ENCODE peak calls at places on chromosomes 2 and 18, in nine cellular contexts. N is hepatocyte, Z is right lobe of liver, H is ovary, C is fibroblast of lung, D is GM10248, X is Calu3, F is astrocyte, O is chondrocyte. R is an unnamed sample.

GRCh38 chr2:143936758-143937562 is 583.0 kb downstream of the ZEB2 start:
- DNase-seq in N (peak), Z (peak), H (peak), C (peak), D (peak), X (peak), F (peak), O (no peak), R (no peak)

GRCh38 chr2:134372611-134373131 is 118.8 kb downstream of the MGAT5 start:
- DNase-seq in N (peak), Z (no peak), H (peak), C (peak), D (no peak), X (no peak), F (peak), O (no peak), R (no peak)

GRCh38 chr2:136251777-136252477 is 134.0 kb upstream of the CXCR4 start:
- DNase-seq in N (no peak), Z (no peak), H (no peak), C (no peak), D (no peak), X (no peak), F (no peak), O (no peak), R (no peak)

GRCh38 chr2:139805378-139805777 is 1025.2 kb upstream of the NXPH2 start:
- DNase-seq in N (no peak), Z (no peak), H (no peak), C (no peak), D (no peak), X (no peak), F (peak), O (no peak), R (no peak)

GRCh38 chr2:71933467-71934319 is 214.0 kb downstream of the CYP26B1 start:
- DNase-seq in N (no peak), Z (no peak), H (no peak), C (no peak), D (peak), X (peak), F (peak), O (no peak), R (no peak)

GRCh38 chr2:85865539-85866164 is 23.1 kb downstream of the ST3GAL5 start:
- DNase-seq in N (no peak), Z (no peak), H (no peak), C (no peak), D (peak), X (no peak), F (peak), O (no peak), R (no peak)

GRCh38 chr2:242046184-242046826 is 176.8 kb downstream of the RTP5 start:
- DNase-seq in N (no peak), Z (no peak), H (no peak), C (no peak), D (no peak), X (no peak), F (no peak), O (no peak), R (no peak)

GRCh38 chr2:219112070-219112421 is 48.6 kb downstream of the NHEJ1 start:
- DNase-seq in N (no peak), Z (no peak), H (no peak), C (no peak), D (no peak), X (no peak), F (no peak), O (no peak), R (no peak)

GRCh38 chr2:176566936-176567335 is 297.7 kb downstream of the MTX2 start:
- DNase-seq in N (no peak), Z (no peak), H (no peak), C (no peak), D (no peak), X (no peak), F (peak), O (no peak), R (no peak)

GRCh38 chr2:121128741-121129659 is 156.0 kb downstream of the TFCP2L1 start:
- DNase-seq in N (peak), Z (no peak), H (no peak), C (peak), D (no peak), X (peak), F (no peak), O (no peak), R (peak)

GRCh38 chr18:57466745-57467144 is 31.6 kb downstream of the ONECUT2 start:
- DNase-seq in N (no peak), Z (no peak), H (no peak), C (no peak), D (no peak), X (no peak), F (no peak), O (no peak), R (no peak)

GRCh38 chr2:29398384-29399237 is 283.4 kb downstream of the CLIP4 start:
- DNase-seq in N (no peak), Z (no peak), H (no peak), C (no peak), D (no peak), X (no peak), F (peak), O (no peak), R (peak)

GRCh38 chr2:120869659-120870466 is 134.2 kb downstream of the GLI2 start:
- DNase-seq in N (no peak), Z (peak), H (no peak), C (no peak), D (no peak), X (no peak), F (no peak), O (peak), R (no peak)

GRCh38 chr18:49878567-49878966 is 65.2 kb upstream of the ACAA2 start:
- DNase-seq in N (no peak), Z (no peak), H (no peak), C (no peak), D (no peak), X (no peak), F (peak), O (no peak), R (no peak)

GRCh38 chr2:171985076-171985475 is 14.7 kb upstream of the METAP1D start:
- DNase-seq in N (no peak), Z (no peak), H (no peak), C (no peak), D (no peak), X (no peak), F (peak), O (no peak), R (no peak)

GRCh38 chr2:224086226-224086911 is 47.3 kb upstream of the SERPINE2 start:
- DNase-seq in N (no peak), Z (no peak), H (no peak), C (peak), D (no peak), X (peak), F (peak), O (no peak), R (peak)

GRCh38 chr2:112000399-112001135 is 54.5 kb upstream of the TMEM87B start:
- DNase-seq in N (no peak), Z (no peak), H (no peak), C (no peak), D (no peak), X (no peak), F (no peak), O (no peak), R (no peak)

GRCh38 chr2:3585239-3586109 is 9.4 kb upstream of the COLEC11 start:
- DNase-seq in N (peak), Z (peak), H (peak), C (peak), D (no peak), X (no peak), F (peak), O (peak), R (peak)

GRCh38 chr2:156522824-156523440 is 86.8 kb downstream of the GPD2 start:
- DNase-seq in N (no peak), Z (no peak), H (no peak), C (no peak), D (no peak), X (no peak), F (no peak), O (no peak), R (no peak)

GRCh38 chr2:37436324-37436723 is 91.9 kb downstream of the QPCT start:
- DNase-seq in N (no peak), Z (no peak), H (no peak), C (no peak), D (no peak), X (no peak), F (peak), O (no peak), R (no peak)

GRCh38 chr18:5311273-5312009 is 15.9 kb upstream of the ZBTB14 start:
- DNase-seq in N (no peak), Z (no peak), H (no peak), C (peak), D (no peak), X (no peak), F (no peak), O (no peak), R (no peak)

DNA sequence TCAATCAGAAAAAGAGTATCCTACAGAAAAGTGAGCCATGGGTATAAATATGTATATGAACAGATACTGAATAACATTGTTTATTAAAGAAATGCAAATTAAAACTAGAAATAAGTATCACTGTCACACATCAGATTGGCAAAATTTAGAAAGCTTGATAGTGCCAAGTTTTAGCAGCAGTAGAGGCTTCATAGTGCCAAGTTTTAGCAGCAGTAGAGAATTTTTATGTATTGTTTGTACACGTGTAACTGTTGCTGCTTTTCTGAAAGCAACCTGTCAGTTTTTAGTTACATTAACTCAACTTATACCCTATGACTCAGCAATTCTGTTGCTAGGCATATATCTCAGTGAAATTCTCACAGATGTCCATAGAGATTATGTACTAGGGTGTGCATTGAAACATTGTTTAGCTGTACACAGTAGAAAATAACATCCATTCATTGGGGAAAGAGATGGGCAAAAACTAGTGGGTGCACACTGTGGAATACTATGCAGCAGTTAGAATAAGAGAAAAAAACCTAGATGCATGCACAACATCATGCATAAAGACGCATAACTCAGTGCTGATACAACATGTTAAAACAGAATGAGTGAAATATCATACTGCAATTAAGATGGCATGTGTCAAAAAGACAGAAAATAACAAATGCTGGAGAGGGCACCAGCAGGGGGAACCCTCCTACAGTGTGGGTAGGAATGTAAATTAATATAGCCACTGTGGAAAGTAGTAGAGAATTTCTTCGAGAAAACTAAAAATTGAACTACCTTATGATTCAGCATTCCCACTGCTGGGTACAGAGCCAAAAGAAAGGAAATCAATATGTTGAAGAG is 294.5 kb upstream of the NT5C1B start:
- DNase-seq in N (no peak), Z (no peak), H (no peak), C (peak), D (no peak), X (peak), F (no peak), O (no peak), R (peak)
- TF ChIP-seq CTCF in N (peak), Z (peak), H (no peak), C (peak), D (peak), X (no peak), F (peak), O (peak), R (peak)

GRCh38 chr2:26438526-26438925 is 36.8 kb downstream of the DRC1 start:
- DNase-seq in N (no peak), Z (no peak), H (no peak), C (no peak), D (no peak), X (no peak), F (peak), O (no peak), R (no peak)
- TF ChIP-seq CTCF in N (no peak), Z (no peak), H (no peak), C (no peak), D (no peak), X (no peak), F (no peak), O (no peak), R (no peak)

GRCh38 chr18:68925268-68925667 is 127.4 kb downstream of the CCDC102B start:
- DNase-seq in N (peak), Z (no peak), H (no peak), C (peak), D (peak), X (peak), F (no peak), O (no peak), R (no peak)
- TF ChIP-seq CTCF in N (peak), Z (peak), H (no peak), C (peak), D (peak), X (peak), F (peak), O (peak), R (no peak)

DNA sequence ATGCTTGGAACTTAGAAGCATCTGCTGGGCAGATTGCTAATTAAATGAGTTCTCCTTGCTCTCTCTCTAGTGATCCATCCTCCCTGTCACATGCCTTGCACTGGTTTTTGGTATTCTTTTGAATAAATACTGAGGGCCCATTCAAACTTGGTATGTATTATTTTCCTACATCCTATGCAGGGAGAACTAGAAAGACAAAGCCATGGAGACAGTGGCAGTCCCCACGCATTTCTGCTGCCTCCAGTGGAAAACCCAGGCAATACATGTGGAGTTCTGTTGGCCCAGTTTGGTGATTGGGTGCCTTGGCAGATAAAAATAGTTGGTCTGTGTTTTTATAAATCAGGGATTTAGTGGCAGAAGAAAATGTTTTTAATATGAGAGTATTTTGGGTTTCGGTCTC is 68.7 kb downstream of the DIS3L2 start:
- DNase-seq in N (no peak), Z (no peak), H (no peak), C (no peak), D (no peak), X (no peak), F (no peak), O (no peak), R (no peak)
- TF ChIP-seq CTCF in N (no peak), Z (peak), H (no peak), C (peak), D (no peak), X (peak), F (peak), O (peak), R (no peak)

GRCh38 chr2:79511320-79511951 is 1.4 kb upstream of the CTNNA2 start:
- DNase-seq in N (peak), Z (no peak), H (no peak), C (peak), D (no peak), X (no peak), F (peak), O (no peak), R (peak)

DNA sequence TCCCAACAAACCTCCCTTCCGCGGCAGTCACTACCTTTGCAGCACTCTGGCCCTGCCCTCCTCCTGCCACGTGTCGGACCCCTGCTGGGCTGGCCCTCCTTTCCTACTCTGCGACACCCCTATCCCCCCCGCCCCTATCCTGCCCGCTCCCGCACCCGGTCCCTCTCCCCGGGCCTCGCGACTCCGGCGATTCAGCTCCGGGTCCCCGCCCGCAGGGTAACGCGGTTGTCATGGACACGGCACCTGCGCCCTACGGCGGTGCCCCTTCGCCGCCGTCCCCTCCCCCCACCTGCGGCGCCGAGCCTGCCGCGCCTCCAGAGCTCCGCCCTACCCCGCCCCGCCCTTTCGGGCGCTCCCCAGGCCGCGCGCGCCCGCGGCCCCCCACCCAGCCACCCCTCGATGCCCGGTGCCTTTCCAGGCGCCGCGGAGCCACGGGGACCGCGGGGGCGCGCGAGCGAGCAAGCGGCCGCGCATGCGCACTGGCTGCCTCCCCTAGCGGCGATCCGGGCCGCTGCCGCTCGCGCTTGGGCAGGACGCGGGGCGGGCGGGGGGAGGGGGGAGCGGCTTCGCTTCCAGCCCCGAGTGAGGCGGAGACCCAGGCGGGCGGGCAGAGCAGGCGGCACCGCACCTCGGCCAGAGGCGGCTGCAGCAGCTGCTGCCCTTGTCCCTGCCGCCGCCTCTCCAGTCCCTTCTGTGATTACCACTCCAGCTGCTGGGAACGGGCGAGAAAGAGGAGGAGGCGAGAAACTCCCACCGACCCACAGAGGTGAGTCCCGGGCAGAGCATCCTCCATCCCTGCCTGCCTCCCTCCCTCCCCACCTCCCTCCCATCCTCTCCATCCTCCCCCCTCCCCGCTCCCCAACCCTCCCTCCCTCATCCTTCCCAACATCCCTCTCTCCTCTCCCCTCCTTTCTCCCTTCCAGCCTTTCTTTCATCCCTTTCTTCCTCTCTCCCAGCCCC is at the start of gene CTNNA2:
- DNase-seq in N (peak), Z (peak), H (no peak), C (peak), D (peak), X (peak), F (peak), O (no peak), R (peak)
- TF ChIP-seq CTCF in N (peak), Z (no peak), H (no peak), C (no peak), D (no peak), X (no peak), F (no peak), O (peak), R (peak)

GRCh38 chr2:78978340-78978739 is 47.2 kb upstream of the REG3G start:
- DNase-seq in N (no peak), Z (no peak), H (no peak), C (no peak), D (no peak), X (no peak), F (no peak), O (no peak), R (no peak)

GRCh38 chr2:78979380-78980238 is 45.9 kb upstream of the REG3G start:
- DNase-seq in N (peak), Z (no peak), H (no peak), C (peak), D (peak), X (peak), F (no peak), O (no peak), R (peak)

GRCh38 chr2:78980871-78981270 is 44.6 kb upstream of the REG3G start:
- DNase-seq in N (no peak), Z (no peak), H (no peak), C (no peak), D (no peak), X (no peak), F (no peak), O (no peak), R (no peak)

GRCh38 chr2:78973630-78974029 is 51.9 kb upstream of the REG3G start:
- DNase-seq in N (no peak), Z (no peak), H (no peak), C (no peak), D (no peak), X (no peak), F (no peak), O (no peak), R (no peak)

GRCh38 chr2:78977661-78978145 is 47.8 kb upstream of the REG3G start:
- DNase-seq in N (no peak), Z (no peak), H (no peak), C (no peak), D (peak), X (no peak), F (no peak), O (no peak), R (no peak)
- TF ChIP-seq CTCF in N (no peak), Z (no peak), H (no peak), C (no peak), D (no peak), X (no peak), F (no peak), O (no peak), R (no peak)

DNA sequence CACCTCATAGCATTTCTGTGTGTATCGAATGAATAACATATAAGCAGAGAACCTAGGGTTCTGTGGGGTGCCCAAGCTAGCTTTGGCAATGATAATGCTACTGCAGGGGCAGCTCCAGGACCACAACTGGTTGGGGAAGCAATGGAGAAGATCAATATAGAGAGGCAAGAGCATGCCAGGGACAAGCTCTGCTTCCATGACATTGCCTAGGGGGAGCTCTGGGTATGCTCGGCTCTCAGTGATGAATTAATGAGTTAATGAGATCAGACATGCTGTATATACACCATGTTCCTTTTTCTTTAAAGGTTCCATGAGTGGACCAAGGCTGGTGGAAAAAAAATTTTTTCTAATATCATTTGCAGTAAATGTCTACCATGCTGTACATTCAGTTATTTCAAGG is 618.4 kb downstream of the BCL11A start:
- DNase-seq in N (no peak), Z (no peak), H (no peak), C (no peak), D (no peak), X (no peak), F (no peak), O (no peak), R (no peak)
- TF ChIP-seq CTCF in N (no peak), Z (no peak), H (no peak), C (no peak), D (no peak), X (no peak), F (no peak), O (no peak), R (no peak)

DNA sequence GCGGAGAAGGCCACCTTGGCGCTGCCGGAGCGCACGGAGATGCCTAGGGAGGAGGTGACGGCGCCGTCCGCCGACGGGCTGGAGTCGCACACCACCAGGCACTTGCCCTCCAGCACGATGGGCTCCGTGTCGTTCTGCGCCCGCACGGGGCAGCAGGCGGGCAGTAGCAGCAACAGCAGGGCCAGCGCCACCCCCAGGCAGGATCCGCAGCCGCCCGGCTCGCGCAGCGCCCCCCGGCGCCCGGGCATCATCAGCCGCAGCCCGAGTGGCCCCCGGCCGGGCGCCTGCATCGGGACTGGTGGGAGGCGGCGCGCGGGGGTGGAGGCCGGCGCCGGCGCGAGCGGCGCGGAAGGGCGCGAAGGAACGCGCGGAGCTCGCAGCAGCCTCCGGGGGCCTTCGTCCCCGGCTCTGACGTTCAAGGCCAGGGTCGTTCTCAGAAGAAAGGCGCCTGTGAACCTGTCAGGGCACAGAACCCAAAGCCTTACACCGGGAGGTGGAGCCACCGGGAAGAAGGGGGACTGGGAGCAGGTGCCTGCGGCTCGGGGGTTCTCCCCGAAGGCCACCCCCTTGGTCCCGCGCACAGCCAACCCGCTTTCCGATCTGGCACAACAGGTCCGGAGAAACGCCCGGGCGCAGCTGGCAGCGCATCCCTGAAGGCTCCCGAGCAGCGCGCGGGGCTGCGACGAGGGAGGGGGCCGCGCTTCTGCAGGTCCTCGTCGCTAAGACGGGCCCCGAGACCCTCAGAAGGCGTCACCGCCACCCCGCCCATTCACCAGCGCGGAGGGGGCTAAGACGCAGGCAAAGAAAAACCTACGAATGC is 2.1 kb downstream of the CBLN2 start:
- DNase-seq in N (peak), Z (no peak), H (no peak), C (no peak), D (no peak), X (no peak), F (no peak), O (no peak), R (no peak)
- TF ChIP-seq CTCF in N (no peak), Z (no peak), H (no peak), C (no peak), D (peak), X (no peak), F (no peak), O (peak), R (no peak)

R was measured in body of pancreas.